ENCODE peak calls at places on chromosomes 16 and 17, in four cellular contexts. One of them, this sample, is unnamed.
A peak's percentile ranks its signal among the peaks of the same experiment; 100 is the strongest.

GRCh38 chr16:85234310-85235235 is 122.3 kb upstream of the CIBAR2 start:
- DNase-seq in GM12878: no peak
- DNase-seq in GM12892: no peak
- DNase-seq in SK-N-SH: peak; percentile 96
- DNase-seq in this sample: no peak

GRCh38 chr16:13767215-13767614 is 152.7 kb upstream of the ERCC4 start:
- DNase-seq in GM12878: no peak
- DNase-seq in GM12892: no peak
- DNase-seq in SK-N-SH: no peak
- DNase-seq in this sample: no peak

GRCh38 chr17:39404542-39405378 is 3.3 kb upstream of the FBXL20 start:
- DNase-seq in GM12892: no peak
- DNase-seq in SK-N-SH: no peak
- DNase-seq in GM12878: no peak
- DNase-seq in this sample: no peak

GRCh38 chr16:50711862-50712567 is 18.6 kb downstream of the NOD2 start:
- DNase-seq in SK-N-SH: peak; percentile 89
- DNase-seq in GM12878: no peak
- DNase-seq in GM12892: no peak
- DNase-seq in this sample: no peak

GRCh38 chr17:27570578-27570914 is 60.4 kb upstream of the LGALS9 start:
- DNase-seq in SK-N-SH: no peak
- DNase-seq in GM12892: no peak
- DNase-seq in GM12878: no peak
- DNase-seq in this sample: no peak

GRCh38 chr16:58970775-58971174 is 236.7 kb upstream of the GOT2 start:
- DNase-seq in GM12878: no peak
- DNase-seq in SK-N-SH: no peak
- DNase-seq in GM12892: no peak
- DNase-seq in this sample: no peak

GRCh38 chr17:9512323-9513168 is 63.1 kb downstream of the STX8 start:
- DNase-seq in GM12878: no peak
- DNase-seq in GM12892: no peak
- DNase-seq in SK-N-SH: no peak
- DNase-seq in this sample: no peak

GRCh38 chr17:45246861-45247428 is 14.9 kb downstream of the SPATA32 start:
- DNase-seq in SK-N-SH: peak; percentile 92
- DNase-seq in GM12878: no peak
- DNase-seq in GM12892: no peak
- DNase-seq in this sample: peak; percentile 73

GRCh38 chr17:37493249-37494027 is 3.7 kb downstream of the DUSP14 start:
- DNase-seq in GM12892: no peak
- DNase-seq in GM12878: no peak
- DNase-seq in SK-N-SH: no peak
- DNase-seq in this sample: no peak

GRCh38 chr16:83574388-83574787 is 233.4 kb upstream of the HSBP1 start:
- DNase-seq in GM12878: no peak
- DNase-seq in SK-N-SH: no peak
- DNase-seq in GM12892: no peak
- DNase-seq in this sample: no peak

GRCh38 chr17:35640977-35641526 is 53.9 kb downstream of the AP2B1 start:
- DNase-seq in GM12892: no peak
- DNase-seq in SK-N-SH: no peak
- DNase-seq in GM12878: no peak
- DNase-seq in this sample: no peak

GRCh38 chr16:11986521-11987057 is 10.1 kb downstream of the SNX29 start:
- DNase-seq in SK-N-SH: no peak
- DNase-seq in GM12878: no peak
- DNase-seq in GM12892: no peak
- DNase-seq in this sample: no peak

GRCh38 chr17:41654908-41655607 is 30.7 kb upstream of the KRT17 start:
- DNase-seq in SK-N-SH: no peak
- DNase-seq in GM12892: no peak
- DNase-seq in GM12878: no peak
- DNase-seq in this sample: no peak

GRCh38 chr17:41653421-41654133 is 29.2 kb upstream of the KRT17 start:
- DNase-seq in GM12892: no peak
- DNase-seq in SK-N-SH: no peak
- DNase-seq in GM12878: no peak
- DNase-seq in this sample: no peak

GRCh38 chr17:41655611-41656111 is 31.3 kb upstream of the KRT17 start:
- DNase-seq in SK-N-SH: no peak
- DNase-seq in GM12892: no peak
- DNase-seq in GM12878: no peak
- DNase-seq in this sample: no peak

GRCh38 chr17:41652461-41652960 is 28.1 kb upstream of the KRT17 start:
- DNase-seq in GM12892: no peak
- DNase-seq in GM12878: no peak
- DNase-seq in SK-N-SH: no peak
- DNase-seq in this sample: no peak

DNA sequence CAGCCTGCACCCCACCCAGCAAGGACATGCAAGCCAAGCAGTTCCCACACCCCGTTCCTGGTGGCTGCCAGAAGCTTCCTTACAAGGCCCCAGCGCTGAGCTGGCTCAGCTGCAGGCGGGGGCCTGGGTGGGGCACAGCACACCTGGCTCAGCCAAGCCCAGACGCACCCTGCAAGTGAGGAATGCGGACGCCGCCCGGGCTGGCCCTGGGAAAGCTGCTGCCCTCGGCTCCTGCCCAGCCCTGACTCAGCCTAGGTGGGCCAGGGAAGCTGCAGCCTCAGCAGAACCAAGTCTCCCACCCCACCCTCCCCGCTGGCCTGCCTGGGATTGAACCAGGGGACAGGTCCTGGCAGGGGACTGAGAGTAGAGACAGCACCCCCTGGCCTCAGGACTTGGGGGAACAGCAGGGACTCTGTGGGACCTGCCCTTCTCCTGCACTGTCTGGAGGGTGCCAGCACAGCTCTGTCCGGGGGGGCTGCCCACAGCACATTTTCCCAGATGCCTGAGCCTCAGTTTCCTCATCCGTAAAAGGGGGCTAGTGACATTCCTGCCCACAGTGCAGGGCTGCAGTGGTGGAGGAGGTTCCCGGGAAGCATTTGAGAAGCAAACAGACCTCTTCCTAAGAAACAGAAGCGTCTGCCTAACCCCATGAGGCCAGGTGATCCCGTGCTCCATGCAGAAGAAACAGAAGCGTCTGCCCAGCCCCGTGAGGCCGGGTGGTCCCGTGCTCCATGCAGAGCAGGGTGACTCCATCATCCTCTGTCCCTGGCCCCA is 29.9 kb upstream of the KRT17 start:
- DNase-seq in GM12878: no peak
- DNase-seq in SK-N-SH: no peak
- DNase-seq in GM12892: no peak
- DNase-seq in this sample: no peak
- TF ChIP-seq TAF1 in GM12878: no peak
- TF ChIP-seq TAF1 in SK-N-SH: no peak
- TF ChIP-seq TAF1 in GM12892: no peak
- TF ChIP-seq TAF1 in this sample: no peak

DNA sequence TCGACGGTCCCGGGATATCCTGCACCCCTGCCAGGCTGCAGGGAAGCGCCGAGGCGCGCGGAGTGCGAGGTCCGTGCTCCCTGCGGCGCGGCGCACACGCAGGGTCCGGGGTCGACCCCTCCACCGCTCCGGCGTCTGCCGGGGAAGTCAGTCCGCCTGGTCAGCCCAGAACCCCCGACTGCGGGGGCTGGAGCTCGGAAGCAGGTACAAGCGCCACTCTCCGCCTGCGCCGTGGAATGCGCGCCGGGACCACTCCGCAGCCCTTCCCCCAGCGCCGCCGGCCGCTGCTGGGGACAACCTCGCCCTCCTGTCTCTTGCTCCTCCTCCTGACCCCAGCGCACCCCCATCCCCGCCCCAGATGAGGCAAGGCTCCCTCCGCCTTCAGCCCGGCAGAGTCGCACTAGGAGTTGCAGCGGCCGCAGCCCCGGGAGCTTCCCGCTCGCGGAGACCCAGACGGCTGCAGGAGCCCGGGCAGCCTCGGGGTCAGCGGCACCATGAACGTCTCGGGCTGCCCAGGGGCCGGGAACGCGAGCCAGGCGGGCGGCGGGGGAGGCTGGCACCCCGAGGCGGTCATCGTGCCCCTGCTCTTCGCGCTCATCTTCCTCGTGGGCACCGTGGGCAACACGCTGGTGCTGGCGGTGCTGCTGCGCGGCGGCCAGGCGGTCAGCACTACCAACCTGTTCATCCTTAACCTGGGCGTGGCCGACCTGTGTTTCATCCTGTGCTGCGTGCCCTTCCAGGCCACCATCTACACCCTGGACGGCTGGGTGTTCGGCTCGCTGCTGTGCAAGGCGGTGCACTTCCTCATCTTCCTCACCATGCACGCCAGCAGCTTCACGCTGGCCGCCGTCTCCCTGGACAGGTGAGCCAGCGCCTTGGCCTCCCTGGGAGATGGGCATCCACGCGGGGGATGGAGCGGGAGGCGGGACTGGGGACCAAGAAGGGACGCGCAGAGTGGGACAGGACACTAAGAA is at the start of gene GALR2:
- DNase-seq in GM12878: no peak
- DNase-seq in SK-N-SH: peak; percentile 75
- DNase-seq in GM12892: no peak
- DNase-seq in this sample: no peak
- TF ChIP-seq TAF1 in GM12878: no peak
- TF ChIP-seq TAF1 in SK-N-SH: no peak
- TF ChIP-seq TAF1 in GM12892: no peak
- TF ChIP-seq TAF1 in this sample: no peak

GRCh38 chr16:66515543-66516171 is 34.3 kb downstream of the TK2 start:
- DNase-seq in SK-N-SH: no peak
- DNase-seq in GM12878: no peak
- DNase-seq in GM12892: no peak
- DNase-seq in this sample: no peak

GRCh38 chr16:66517586-66518263 is 32.2 kb downstream of the TK2 start:
- DNase-seq in GM12892: no peak
- DNase-seq in SK-N-SH: no peak
- DNase-seq in GM12878: no peak
- DNase-seq in this sample: no peak

GRCh38 chr16:66519482-66519881 is 30.4 kb downstream of the TK2 start:
- DNase-seq in SK-N-SH: no peak
- DNase-seq in GM12878: no peak
- DNase-seq in GM12892: no peak
- DNase-seq in this sample: no peak

GRCh38 chr16:66516172-66516807 is 33.6 kb downstream of the TK2 start:
- DNase-seq in GM12892: no peak
- DNase-seq in GM12878: no peak
- DNase-seq in SK-N-SH: no peak
- DNase-seq in this sample: no peak

GRCh38 chr16:66516808-66517585 is 32.9 kb downstream of the TK2 start:
- DNase-seq in GM12878: peak; percentile 98
- DNase-seq in SK-N-SH: peak; percentile 66
- DNase-seq in GM12892: peak; percentile 85
- DNase-seq in this sample: peak; percentile 87
- TF ChIP-seq TAF1 in GM12878: no peak
- TF ChIP-seq TAF1 in SK-N-SH: peak; percentile 35
- TF ChIP-seq TAF1 in GM12892: no peak
- TF ChIP-seq TAF1 in this sample: no peak

GRCh38 chr17:76398523-76399174 is 14.2 kb downstream of the SPHK1 start:
- DNase-seq in GM12892: no peak
- DNase-seq in SK-N-SH: no peak
- DNase-seq in GM12878: no peak
- DNase-seq in this sample: no peak
- TF ChIP-seq TAF1 in GM12892: no peak
- TF ChIP-seq TAF1 in SK-N-SH: no peak
- TF ChIP-seq TAF1 in GM12878: no peak
- TF ChIP-seq TAF1 in this sample: no peak

GRCh38 chr16:80176114-80176513 is 364.7 kb upstream of the DYNLRB2 start:
- DNase-seq in GM12878: no peak
- DNase-seq in GM12892: no peak
- DNase-seq in SK-N-SH: no peak
- DNase-seq in this sample: no peak
- TF ChIP-seq TAF1 in GM12878: no peak
- TF ChIP-seq TAF1 in GM12892: no peak
- TF ChIP-seq TAF1 in SK-N-SH: no peak
- TF ChIP-seq TAF1 in this sample: no peak

DNA sequence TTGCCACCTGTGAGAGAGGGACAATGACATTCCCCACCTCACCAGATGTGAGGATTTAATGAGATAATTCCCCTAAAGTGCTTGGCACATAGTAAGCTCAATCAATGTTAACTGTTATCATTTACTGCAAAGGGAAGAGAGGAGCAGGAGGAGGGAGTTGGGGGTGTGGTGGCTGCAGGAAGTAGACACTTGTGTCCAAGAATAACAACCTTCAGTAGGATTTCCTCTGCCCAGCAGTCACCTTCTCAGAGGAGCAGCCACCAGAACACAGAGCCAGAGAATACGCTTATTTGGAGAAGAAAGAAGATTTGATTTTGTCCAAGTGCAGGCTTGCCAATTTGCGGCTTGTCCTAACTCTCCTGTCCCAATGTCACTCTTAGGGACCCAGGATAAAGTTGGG is 10.2 kb downstream of the CBX4 start:
- DNase-seq in SK-N-SH: no peak
- DNase-seq in GM12878: no peak
- DNase-seq in GM12892: no peak
- DNase-seq in this sample: no peak
- TF ChIP-seq TAF1 in SK-N-SH: no peak
- TF ChIP-seq TAF1 in GM12878: no peak
- TF ChIP-seq TAF1 in GM12892: no peak
- TF ChIP-seq TAF1 in this sample: no peak

GRCh38 chr17:64387145-64387473 is 3.6 kb downstream of the PECAM1 start:
- DNase-seq in GM12878: no peak
- DNase-seq in GM12892: no peak
- DNase-seq in SK-N-SH: no peak
- DNase-seq in this sample: no peak

GRCh38 chr17:64393000-64393402 is 2.3 kb upstream of the PECAM1 start:
- DNase-seq in GM12878: no peak
- DNase-seq in GM12892: no peak
- DNase-seq in SK-N-SH: no peak
- DNase-seq in this sample: no peak

GRCh38 chr17:64387545-64388171 is 3.0 kb downstream of the PECAM1 start:
- DNase-seq in GM12878: no peak
- DNase-seq in GM12892: no peak
- DNase-seq in SK-N-SH: no peak
- DNase-seq in this sample: no peak

GRCh38 chr17:64388961-64389565 is 1.6 kb downstream of the PECAM1 start:
- DNase-seq in SK-N-SH: no peak
- DNase-seq in GM12878: no peak
- DNase-seq in GM12892: no peak
- DNase-seq in this sample: no peak

DNA sequence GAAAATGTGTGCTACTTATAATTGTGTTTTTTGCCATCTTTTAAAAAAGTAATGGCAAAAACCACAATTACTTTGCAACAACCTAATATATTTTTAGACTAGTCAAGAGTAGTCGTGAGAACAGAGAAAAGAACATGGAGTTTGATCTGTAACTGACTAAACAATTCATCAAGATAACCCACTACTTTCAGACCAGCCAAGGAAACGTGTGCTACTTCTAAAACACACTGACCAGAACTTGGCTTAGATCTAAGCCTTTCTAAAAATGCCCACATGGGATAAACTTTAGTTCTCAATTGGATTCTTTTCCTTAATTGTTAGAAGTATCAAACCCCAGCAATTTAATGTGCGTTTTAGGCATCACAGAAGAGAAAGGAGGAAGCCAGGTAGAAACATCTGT is 594 bp downstream of the PECAM1 start:
- DNase-seq in SK-N-SH: no peak
- DNase-seq in GM12892: no peak
- DNase-seq in GM12878: no peak
- DNase-seq in this sample: no peak
- TF ChIP-seq TAF1 in SK-N-SH: no peak
- TF ChIP-seq TAF1 in GM12892: no peak
- TF ChIP-seq TAF1 in GM12878: no peak
- TF ChIP-seq TAF1 in this sample: no peak

GRCh38 chr17:74646231-74646630 is 22.7 kb upstream of the CD300E start:
- DNase-seq in SK-N-SH: peak; percentile 39
- DNase-seq in GM12878: no peak
- DNase-seq in GM12892: no peak
- DNase-seq in this sample: no peak
- TF ChIP-seq TAF1 in SK-N-SH: no peak
- TF ChIP-seq TAF1 in GM12878: no peak
- TF ChIP-seq TAF1 in GM12892: no peak
- TF ChIP-seq TAF1 in this sample: no peak

This sample was measured in GM12891.